ENCODE peak calls at places on chromosome 2, in six cellular contexts. X, C, O, L, B and M are unnamed samples.

GRCh38 chr2:239130786-239131325 is 270.0 kb downstream of the HDAC4 start:
- DNase-seq in L (no peak), O (peak; percentile 57), C (no peak), X (no peak), B (no peak), M (no peak)

GRCh38 chr2:85794038-85794441 is 40.2 kb downstream of the ATOH8 start:
- DNase-seq in O (no peak), C (no peak), B (no peak), L (no peak), X (no peak), M (no peak)

GRCh38 chr2:235799281-235799680 is 305.4 kb downstream of the AGAP1 start:
- DNase-seq in L (no peak), C (no peak), O (no peak), B (no peak), X (no peak), M (no peak)

GRCh38 chr2:8103085-8103708 is 578.7 kb upstream of the ID2 start:
- DNase-seq in L (no peak), O (no peak), C (peak; percentile 60), X (no peak), B (no peak), M (no peak)

GRCh38 chr2:27316655-27317412 is 6.1 kb downstream of the MPV17 start:
- DNase-seq in B (no peak), X (no peak), C (no peak), O (peak; percentile 60), L (no peak), M (no peak)

GRCh38 chr2:196376984-196377877 is 205.9 kb upstream of the STK17B start:
- DNase-seq in L (no peak), O (no peak), C (no peak), B (no peak), X (no peak), M (no peak)

GRCh38 chr2:12498703-12499102 is 218.0 kb upstream of the TRIB2 start:
- DNase-seq in X (no peak), B (no peak), L (no peak), C (no peak), O (no peak), M (no peak)

GRCh38 chr2:169670215-169670651 is 24.0 kb downstream of the CFAP210 start:
- DNase-seq in X (no peak), O (no peak), L (no peak), B (no peak), C (no peak), M (no peak)

GRCh38 chr2:128780434-128781080 is 461.9 kb upstream of the HS6ST1 start:
- DNase-seq in B (no peak), X (no peak), C (no peak), L (peak; percentile 4), O (peak; percentile 23), M (no peak)

GRCh38 chr2:31420936-31421335 is 6.4 kb upstream of the XDH start:
- DNase-seq in X (no peak), O (no peak), C (no peak), B (no peak), L (no peak), M (no peak)

GRCh38 chr2:60252581-60253170 is 300.8 kb downstream of the BCL11A start:
- DNase-seq in B (no peak), X (no peak), O (no peak), C (no peak), L (no peak), M (no peak)

GRCh38 chr2:183255406-183255805 is 131.2 kb downstream of the NUP35 start:
- DNase-seq in C (no peak), X (no peak), B (no peak), O (no peak), L (no peak), M (no peak)

GRCh38 chr2:11681722-11682589 is 12.0 kb upstream of the NTSR2 start:
- DNase-seq in X (no peak), B (peak; percentile 19), C (peak; percentile 43), L (peak; percentile 53), O (no peak), M (peak; percentile 59)

GRCh38 chr2:119223521-119224390 is at the start of gene STEAP3:
- DNase-seq in X (no peak), B (peak; percentile 44), O (peak; percentile 95), L (no peak), C (peak; percentile 67), M (peak; percentile 86)

GRCh38 chr2:224751996-224752698 is 36.0 kb upstream of the CCDC195 start:
- DNase-seq in B (no peak), X (no peak), L (no peak), O (no peak), C (no peak), M (no peak)

GRCh38 chr2:229434131-229434530 is 163.0 kb upstream of the PID1 start:
- DNase-seq in C (no peak), X (no peak), O (no peak), B (peak; percentile 77), L (no peak), M (no peak)

GRCh38 chr2:168210216-168210897 is 37.0 kb downstream of the STK39 start:
- DNase-seq in B (no peak), C (no peak), X (no peak), L (no peak), O (no peak), M (no peak)

GRCh38 chr2:233426619-233427342 is 72.5 kb downstream of the DGKD start:
- DNase-seq in B (peak; percentile 61), O (no peak), C (peak; percentile 90), X (no peak), L (peak; percentile 17), M (no peak)

GRCh38 chr2:69518836-69519235 is 81.6 kb upstream of the NFU1 start:
- DNase-seq in B (no peak), C (no peak), L (no peak), O (no peak), X (no peak), M (peak; percentile 61)

GRCh38 chr2:72695676-72696075 is 130.2 kb downstream of the EXOC6B start:
- DNase-seq in L (no peak), X (no peak), C (no peak), B (no peak), O (no peak), M (no peak)

GRCh38 chr2:179579744-179580143 is 281.7 kb downstream of the ZNF385B start:
- DNase-seq in B (no peak), O (no peak), C (no peak), X (no peak), L (no peak), M (no peak)

GRCh38 chr2:175999283-175999819 is 2.7 kb downstream of the LNPK start:
- DNase-seq in O (no peak), B (no peak), X (no peak), C (no peak), L (no peak), M (no peak)

GRCh38 chr2:122180972-122181371 is 425.5 kb downstream of the TSN start:
- DNase-seq in X (no peak), B (no peak), L (no peak), O (no peak), C (no peak), M (no peak)

GRCh38 chr2:63888490-63889402 is 47.0 kb downstream of the UGP2 start:
- DNase-seq in L (no peak), X (peak; percentile 2), B (peak; percentile 47), O (no peak), C (peak; percentile 65), M (peak; percentile 63)

GRCh38 chr2:20231159-20231558 is 6.2 kb upstream of the SDC1 start:
- DNase-seq in O (no peak), X (no peak), B (no peak), C (no peak), L (no peak), M (peak; percentile 45)

GRCh38 chr2:20611077-20611843 is 39.6 kb downstream of the HS1BP3 start:
- DNase-seq in X (no peak), B (no peak), L (no peak), O (peak; percentile 51), C (no peak), M (peak; percentile 62)